ENCODE peak calls at places on chromosomes 13 and 19, in nine cellular contexts. Z is esophagus muscularis mucosa, K is tibial artery, H is astrocyte, F is esophagus squamous epithelium, Q is foreskin fibroblast, A is AG04450, N is heart right ventricle, E is pancreas. D is an unnamed sample.

GRCh38 chr19:19416280-19416679 is 10.8 kb downstream of the GATAD2A start:
- DNase-seq in Z (no peak), K (no peak), H (no peak), F (no peak), Q (no peak), A (no peak), N (no peak), E (no peak), D (no peak)

GRCh38 chr13:44651209-44651608 is 75.1 kb upstream of the TSC22D1 start:
- DNase-seq in Z (no peak), K (no peak), H (no peak), F (no peak), Q (no peak), A (no peak), N (no peak), E (no peak), D (no peak)

GRCh38 chr13:39012608-39013007 is 22.0 kb upstream of the STOML3 start:
- DNase-seq in Z (no peak), K (no peak), H (no peak), F (no peak), Q (no peak), A (no peak), N (no peak), E (no peak), D (no peak)

GRCh38 chr19:6587093-6587820 is 3.7 kb downstream of the CD70 start:
- DNase-seq in Z (no peak), K (no peak), H (no peak), F (no peak), Q (no peak), A (no peak), N (no peak), E (no peak), D (no peak)

GRCh38 chr19:1377965-1378785 is 5.5 kb upstream of the NDUFS7 start:
- DNase-seq in Z (no peak), K (no peak), H (no peak), F (no peak), Q (no peak), A (no peak), N (no peak), E (no peak), D (no peak)

GRCh38 chr19:30785728-30786127 is 413.5 kb downstream of the ZNF536 start:
- DNase-seq in Z (peak), K (no peak), H (no peak), F (no peak), Q (no peak), A (no peak), N (no peak), E (no peak), D (no peak)

GRCh38 chr13:33637978-33638743 is 179.8 kb upstream of the RFC3 start:
- DNase-seq in Z (no peak), K (no peak), H (peak), F (no peak), Q (peak), A (no peak), N (no peak), E (no peak), D (no peak)

GRCh38 chr19:40191836-40192646 is 815 bp downstream of the MAP3K10 start:
- DNase-seq in Z (no peak), K (no peak), H (no peak), F (no peak), Q (peak), A (no peak), N (peak), E (no peak), D (no peak)

GRCh38 chr13:25300861-25301346 is 521 bp upstream of the NUP58 start:
- DNase-seq in Z (no peak), K (no peak), H (no peak), F (no peak), Q (peak), A (no peak), N (peak), E (peak), D (no peak)

GRCh38 chr13:94210826-94211225 is 268.7 kb downstream of the DCT start:
- DNase-seq in Z (no peak), K (no peak), H (no peak), F (no peak), Q (no peak), A (no peak), N (no peak), E (no peak), D (no peak)

GRCh38 chr13:77800219-77800618 is 102.7 kb downstream of the SLAIN1 start:
- DNase-seq in Z (no peak), K (no peak), H (peak), F (no peak), Q (no peak), A (no peak), N (no peak), E (no peak), D (peak)

GRCh38 chr19:10289167-10289835 is 451 bp upstream of the ICAM5 start:
- DNase-seq in Z (no peak), K (no peak), H (no peak), F (no peak), Q (peak), A (no peak), N (no peak), E (no peak), D (no peak)

GRCh38 chr19:45507864-45508680 is 793 bp downstream of the VASP start:
- DNase-seq in Z (no peak), K (no peak), H (no peak), F (no peak), Q (no peak), A (no peak), N (no peak), E (peak), D (no peak)

GRCh38 chr13:44132710-44133109 is 240.9 kb upstream of the SERP2 start:
- DNase-seq in Z (no peak), K (peak), H (peak), F (no peak), Q (peak), A (no peak), N (peak), E (peak), D (no peak)

GRCh38 chr13:74770361-74770760 is 636.2 kb upstream of the KLF12 start:
- DNase-seq in Z (no peak), K (no peak), H (peak), F (no peak), Q (peak), A (peak), N (no peak), E (no peak), D (peak)

GRCh38 chr19:54154603-54155345 is 4.7 kb downstream of the LENG1 start:
- DNase-seq in Z (no peak), K (no peak), H (peak), F (no peak), Q (peak), A (no peak), N (no peak), E (no peak), D (no peak)

GRCh38 chr19:11208526-11209471 is 11.5 kb upstream of the KANK2 start:
- DNase-seq in Z (no peak), K (no peak), H (no peak), F (no peak), Q (no peak), A (no peak), N (no peak), E (no peak), D (no peak)

GRCh38 chr13:30033681-30034447 is 183.4 kb upstream of the UBL3 start:
- DNase-seq in Z (no peak), K (no peak), H (peak), F (no peak), Q (peak), A (peak), N (no peak), E (no peak), D (peak)

GRCh38 chr13:25044071-25044470 is 51.9 kb upstream of the PABPC3 start:
- DNase-seq in Z (no peak), K (no peak), H (no peak), F (no peak), Q (no peak), A (no peak), N (no peak), E (no peak), D (no peak)

DNA sequence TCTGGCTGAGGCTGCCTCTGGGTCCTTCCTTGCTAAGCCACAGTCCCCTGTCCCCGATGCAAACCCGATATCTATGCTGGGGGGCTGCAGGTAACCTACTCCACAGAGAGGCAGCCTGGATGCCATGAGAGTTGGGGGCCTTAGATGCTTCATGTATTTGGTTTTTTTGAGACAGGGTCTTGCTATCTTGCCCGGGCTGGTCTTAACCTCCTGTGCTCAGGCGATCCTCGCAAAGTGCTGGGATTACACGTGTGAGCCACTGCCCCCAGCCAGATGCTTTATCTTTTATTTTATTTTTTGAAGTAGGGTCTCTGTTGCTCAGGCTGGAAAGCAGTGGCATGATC is 1.5 kb downstream of the ATCAY start:
- DNase-seq in Z (no peak), K (no peak), H (no peak), F (no peak), Q (no peak), A (no peak), N (no peak), E (no peak), D (no peak)
- H3K4me3 ChIP-seq in Z (no peak), K (no peak), H (no peak), F (no peak), Q (no peak), A (no peak), N (no peak), E (no peak), D (no peak)

GRCh38 chr19:36939153-36939552 is 23.0 kb downstream of the ZNF568 start:
- DNase-seq in Z (no peak), K (no peak), H (peak), F (no peak), Q (no peak), A (no peak), N (no peak), E (no peak), D (no peak)
- TF ChIP-seq CTCF in Z (no peak), K (no peak), H (no peak), F (no peak), Q (no peak), A (no peak), N (no peak), E (no peak), D (no peak)

GRCh38 chr19:28726533-28726932 is 486.4 kb downstream of the UQCRFS1 start:
- DNase-seq in Z (no peak), K (no peak), H (no peak), F (no peak), Q (no peak), A (no peak), N (no peak), E (no peak), D (no peak)

GRCh38 chr19:28727133-28727834 is 485.7 kb downstream of the UQCRFS1 start:
- DNase-seq in Z (no peak), K (no peak), H (no peak), F (no peak), Q (peak), A (no peak), N (no peak), E (no peak), D (no peak)

GRCh38 chr19:28731577-28731976 is 481.4 kb downstream of the UQCRFS1 start:
- DNase-seq in Z (no peak), K (no peak), H (no peak), F (no peak), Q (no peak), A (no peak), N (no peak), E (no peak), D (no peak)

GRCh38 chr19:28731113-28731512 is 481.8 kb downstream of the UQCRFS1 start:
- DNase-seq in Z (no peak), K (no peak), H (no peak), F (no peak), Q (no peak), A (no peak), N (no peak), E (no peak), D (no peak)

DNA sequence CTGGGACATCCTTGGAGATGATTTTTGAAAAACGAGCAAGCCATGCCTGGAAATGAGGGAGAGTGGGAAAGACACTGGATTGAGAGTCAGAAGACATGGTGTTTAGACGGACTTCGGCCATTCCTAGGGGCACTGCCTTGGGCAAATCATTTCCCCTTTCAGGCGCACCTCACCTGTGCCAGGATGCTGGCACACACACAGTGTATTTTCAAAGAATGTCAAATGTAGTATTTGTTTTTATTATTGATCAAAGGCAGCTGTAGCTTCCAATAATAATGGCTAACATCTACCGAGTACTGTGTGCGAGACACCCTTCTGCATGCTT is 485.2 kb downstream of the UQCRFS1 start:
- DNase-seq in Z (no peak), K (no peak), H (no peak), F (no peak), Q (no peak), A (no peak), N (no peak), E (no peak), D (no peak)
- H3K4me3 ChIP-seq in Z (no peak), K (no peak), H (no peak), F (no peak), Q (no peak), A (peak), N (no peak), E (no peak), D (no peak)

GRCh38 chr19:29624489-29625210 is 18.6 kb downstream of the POP4 start:
- DNase-seq in Z (no peak), K (no peak), H (no peak), F (no peak), Q (no peak), A (no peak), N (no peak), E (no peak), D (no peak)
- TF ChIP-seq CTCF in Z (no peak), K (no peak), H (no peak), F (no peak), Q (no peak), A (no peak), N (no peak), E (no peak), D (no peak)

GRCh38 chr19:58352760-58353671 is at the start of gene A1BG:
- DNase-seq in Z (no peak), K (no peak), H (no peak), F (no peak), Q (no peak), A (no peak), N (no peak), E (no peak), D (no peak)
- H3K4me3 ChIP-seq in Z (no peak), K (no peak), H (no peak), F (no peak), Q (no peak), A (no peak), N (no peak), E (no peak), D (no peak)

D was measured in AG09309.